ENCODE peak calls at places on chromosomes 3 and 15, in four cellular contexts. K is AML-193, X is hypothalamus, E is dermis microvascular lymphatic vessel endothelial cell. B is an unnamed sample.

GRCh38 chr15:87269566-87269965 is 987.0 kb downstream of the NTRK3 start:
- DNase-seq in K (no peak), X (no peak), E (no peak), B (peak)

GRCh38 chr15:35737521-35737920 is 191.6 kb upstream of the DPH6 start:
- DNase-seq in K (no peak), X (no peak), E (no peak), B (no peak)

GRCh38 chr3:10775828-10776227 is 40.2 kb upstream of the SLC6A11 start:
- DNase-seq in K (no peak), X (no peak), E (no peak), B (no peak)

GRCh38 chr15:51908312-51908711 is 63.3 kb downstream of the LEO1 start:
- DNase-seq in K (no peak), X (no peak), E (peak), B (no peak)

GRCh38 chr3:4394567-4394966 is 72.5 kb downstream of the SUMF1 start:
- DNase-seq in K (no peak), X (no peak), E (no peak), B (peak)

GRCh38 chr3:177574232-177574856 is 377.1 kb upstream of the TBL1XR1 start:
- DNase-seq in K (no peak), X (no peak), E (no peak), B (no peak)

GRCh38 chr15:87207945-87208580 is 1048.5 kb downstream of the NTRK3 start:
- DNase-seq in K (no peak), X (no peak), E (no peak), B (peak)

GRCh38 chr3:184745526-184745925 is 33.7 kb upstream of the MAGEF1 start:
- DNase-seq in K (no peak), X (no peak), E (no peak), B (no peak)

GRCh38 chr3:143120716-143121239 is 1.2 kb downstream of the CHST2 start:
- DNase-seq in K (peak), X (no peak), E (peak), B (peak)

GRCh38 chr3:107428051-107428858 is 51.0 kb downstream of the CCDC54 start:
- DNase-seq in K (no peak), X (no peak), E (no peak), B (peak)

GRCh38 chr15:57555270-57555669 is 36.4 kb upstream of the MYZAP start:
- DNase-seq in K (no peak), X (no peak), E (peak), B (peak)

GRCh38 chr3:46713898-46714552 is 3.6 kb downstream of the PRSS50 start:
- DNase-seq in K (no peak), X (no peak), E (no peak), B (no peak)

GRCh38 chr3:3031358-3031757 is 78.8 kb downstream of the IL5RA start:
- DNase-seq in K (no peak), X (no peak), E (no peak), B (no peak)

GRCh38 chr3:144189044-144189443 is 217.4 kb downstream of the DIPK2A start:
- DNase-seq in K (no peak), X (no peak), E (no peak), B (peak)

GRCh38 chr3:53250881-53251605 is 4.8 kb downstream of the TKT start:
- DNase-seq in K (no peak), X (no peak), E (peak), B (peak)

GRCh38 chr15:40366204-40367037 is 8.4 kb downstream of the DISP2 start:
- DNase-seq in K (no peak), X (no peak), E (no peak), B (no peak)

GRCh38 chr3:50256978-50257890 is 11.7 kb upstream of the SEMA3B start:
- DNase-seq in K (peak), X (no peak), E (peak), B (no peak)

GRCh38 chr3:183540501-183541234 is 14.8 kb downstream of the KLHL6 start:
- DNase-seq in K (no peak), X (no peak), E (no peak), B (no peak)

GRCh38 chr15:39459538-39459937 is 121.3 kb upstream of the THBS1 start:
- DNase-seq in K (no peak), X (no peak), E (peak), B (peak)